ENCODE peak calls at places on chromosomes 6 and 20, in five cellular contexts. Y is NT2/D1, G is GM12878, V is H1, D is HepG2. Q is an unnamed sample.

GRCh38 chr20:8670900-8671229 is 398.0 kb upstream of the PLCB4 start:
- DNase-seq in G (no peak), Y (no peak), D (no peak), V (no peak), Q (no peak)

GRCh38 chr6:10310826-10311225 is 104.0 kb downstream of the TFAP2A start:
- DNase-seq in D (no peak), G (no peak), V (no peak), Y (no peak), Q (peak; percentile 30)

GRCh38 chr20:45497971-45498494 is 17.4 kb downstream of the SPINT3 start:
- DNase-seq in Y (peak; percentile 63), D (no peak), V (no peak), G (no peak), Q (no peak)

GRCh38 chr20:54133434-54134427 is 40.1 kb downstream of the CYP24A1 start:
- DNase-seq in D (peak; percentile 100), Y (no peak), G (no peak), V (no peak), Q (no peak)

GRCh38 chr6:140434761-140435160 is 1060.3 kb upstream of the CITED2 start:
- DNase-seq in V (no peak), G (no peak), Y (no peak), D (no peak), Q (no peak)

GRCh38 chr6:125952764-125953501 is 3.6 kb upstream of the HINT3 start:
- DNase-seq in Y (no peak), D (peak; percentile 65), G (no peak), V (peak; percentile 54), Q (no peak)

GRCh38 chr20:33306228-33306627 is 23.2 kb downstream of the BPIFB1 start:
- DNase-seq in Y (no peak), V (no peak), D (no peak), G (no peak), Q (no peak)

GRCh38 chr6:137155830-137156229 is 17.6 kb downstream of the IL22RA2 start:
- DNase-seq in G (peak; percentile 48), D (no peak), Y (no peak), V (no peak), Q (no peak)

GRCh38 chr20:37348643-37349516 is 2.9 kb downstream of the SRC start:
- DNase-seq in V (no peak), G (no peak), D (no peak), Y (no peak), Q (no peak)

GRCh38 chr20:53331151-53331973 is 262.3 kb downstream of the ZNF217 start:
- DNase-seq in D (peak; percentile 41), Y (peak; percentile 46), V (no peak), G (no peak), Q (peak; percentile 9)

GRCh38 chr6:81145506-81145905 is 607.0 kb downstream of the TENT5A start:
- DNase-seq in V (no peak), G (no peak), Y (no peak), D (no peak), Q (no peak)

GRCh38 chr6:27893059-27893835 is 18.9 kb downstream of the OR2B2 start:
- DNase-seq in D (peak; percentile 99), V (peak; percentile 96), Y (peak; percentile 86), G (peak; percentile 98), Q (peak; percentile 86)

GRCh38 chr6:169274761-169275160 is 21.1 kb upstream of the THBS2 start:
- DNase-seq in Y (no peak), D (no peak), G (no peak), V (no peak), Q (no peak)

GRCh38 chr6:101462576-101462975 is 69.1 kb downstream of the GRIK2 start:
- DNase-seq in D (no peak), G (no peak), V (no peak), Y (no peak), Q (no peak)

GRCh38 chr6:23002044-23002619 is 432.8 kb downstream of the HDGFL1 start:
- DNase-seq in G (no peak), Y (peak; percentile 59), V (no peak), D (no peak), Q (no peak)
- TF ChIP-seq SUZ12 in G (no peak), Y (no peak), V (no peak), D (no peak), Q (no peak)

GRCh38 chr20:64038579-64039292 is 2.8 kb downstream of the C20orf204 start:
- DNase-seq in D (no peak), V (peak; percentile 92), G (no peak), Y (no peak), Q (peak; percentile 88)
- TF ChIP-seq SUZ12 in D (no peak), V (peak; percentile 11), G (no peak), Y (no peak), Q (no peak)

GRCh38 chr6:3289664-3290055 is 30.9 kb downstream of the PSMG4 start:
- DNase-seq in G (no peak), D (no peak), V (no peak), Y (no peak), Q (no peak)
- TF ChIP-seq SUZ12 in G (no peak), D (no peak), V (no peak), Y (no peak), Q (no peak)

GRCh38 chr6:39140556-39141191 is 25.7 kb upstream of the SAYSD1 start:
- DNase-seq in Y (no peak), D (no peak), G (no peak), V (no peak), Q (no peak)

DNA sequence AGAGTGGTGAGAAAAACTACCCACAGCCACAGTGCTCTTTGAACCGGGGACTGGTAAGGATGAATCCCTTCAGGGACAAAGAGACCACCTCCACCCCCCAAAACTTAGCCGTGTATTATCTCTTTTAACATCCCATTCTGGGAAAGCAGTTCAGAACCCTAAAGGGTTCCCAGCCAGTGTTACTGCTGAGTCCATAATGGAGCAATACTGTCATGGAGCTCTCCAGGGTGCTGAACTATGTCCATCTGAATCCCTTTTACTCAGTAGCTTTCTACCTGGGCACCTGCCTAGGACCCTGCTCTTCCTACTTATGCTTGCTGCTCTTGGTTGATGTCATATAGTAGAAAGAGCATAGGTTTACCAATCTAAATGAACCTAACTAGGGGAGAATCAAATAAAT is 22.2 kb upstream of the SAYSD1 start:
- DNase-seq in Y (peak; percentile 35), G (no peak), D (peak; percentile 54), V (peak; percentile 66), Q (peak; percentile 26)
- TF ChIP-seq SUZ12 in Y (no peak), G (no peak), D (no peak), V (no peak), Q (no peak)

DNA sequence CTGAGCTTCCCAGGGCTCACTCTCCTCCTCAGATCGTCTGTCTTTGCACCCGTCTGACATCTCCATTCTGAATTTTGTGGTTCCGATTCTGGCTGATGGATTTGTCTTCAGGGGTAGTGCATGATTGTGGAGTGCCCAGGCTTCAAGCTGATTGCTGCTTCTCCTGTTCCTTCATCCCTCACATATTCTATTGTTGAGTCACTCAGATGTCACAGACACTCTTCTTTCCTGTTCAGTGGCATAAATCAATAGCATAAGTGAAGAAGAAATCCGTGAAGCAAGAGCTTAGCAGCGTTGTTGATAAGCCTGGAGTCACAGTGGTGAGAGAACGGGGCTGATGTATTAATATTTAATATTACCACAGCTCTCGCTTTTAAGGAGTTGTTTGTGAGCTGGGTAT is 152.5 kb downstream of the MTHFD1L start:
- DNase-seq in G (no peak), D (no peak), V (no peak), Y (no peak), Q (no peak)
- TF ChIP-seq SUZ12 in G (no peak), D (no peak), V (no peak), Y (no peak), Q (no peak)

GRCh38 chr6:158314737-158315136 is 2.5 kb downstream of the TULP4 start:
- DNase-seq in D (no peak), Y (no peak), V (no peak), G (no peak), Q (no peak)

GRCh38 chr6:158312672-158313397 is 570 bp downstream of the TULP4 start:
- DNase-seq in V (no peak), Y (no peak), D (no peak), G (no peak), Q (no peak)

GRCh38 chr6:158312165-158312564 is at the start of gene TULP4:
- DNase-seq in Y (no peak), G (no peak), V (no peak), D (no peak), Q (no peak)

GRCh38 chr6:158313989-158314388 is 1.7 kb downstream of the TULP4 start:
- DNase-seq in D (no peak), Y (no peak), V (no peak), G (no peak), Q (no peak)

GRCh38 chr6:158316022-158316421 is 3.8 kb downstream of the TULP4 start:
- DNase-seq in Y (no peak), G (no peak), V (no peak), D (no peak), Q (no peak)
- TF ChIP-seq SUZ12 in Y (no peak), G (no peak), V (no peak), D (no peak), Q (no peak)